ENCODE peak calls at places on chromosome 7, in four cellular contexts. One of them, this sample, is unnamed. For H3K9me3, the result is how much of the 10 kb centered on the place peaks cover.

GRCh38 chr7:121547341-121548092 is 151.4 kb upstream of the FAM3C start:
- DNase-seq in right lobe of liver: no peak
- DNase-seq in fibroblast of lung: peak
- DNase-seq in upper lobe of right lung: no peak
- DNase-seq in this sample: no peak

GRCh38 chr7:9488555-9488954 is 1055.1 kb downstream of the NXPH1 start:
- DNase-seq in right lobe of liver: no peak
- DNase-seq in fibroblast of lung: peak
- DNase-seq in upper lobe of right lung: no peak
- DNase-seq in this sample: no peak

GRCh38 chr7:18030758-18031157 is 3.1 kb upstream of the PRPS1L1 start:
- DNase-seq in right lobe of liver: no peak
- DNase-seq in fibroblast of lung: no peak
- DNase-seq in upper lobe of right lung: no peak
- DNase-seq in this sample: no peak

GRCh38 chr7:92765725-92766124 is 70.6 kb downstream of the CDK6 start:
- DNase-seq in right lobe of liver: no peak
- DNase-seq in fibroblast of lung: peak
- DNase-seq in upper lobe of right lung: no peak
- DNase-seq in this sample: peak

GRCh38 chr7:68176974-68177373 is 1180.3 kb downstream of the TYW1 start:
- DNase-seq in right lobe of liver: peak
- DNase-seq in fibroblast of lung: peak
- DNase-seq in upper lobe of right lung: no peak
- DNase-seq in this sample: no peak

GRCh38 chr7:23347682-23348180 is 48.6 kb downstream of the MALSU1 start:
- DNase-seq in right lobe of liver: no peak
- DNase-seq in fibroblast of lung: peak
- DNase-seq in upper lobe of right lung: no peak
- DNase-seq in this sample: no peak

GRCh38 chr7:51027256-51028127 is 244.8 kb upstream of the GRB10 start:
- DNase-seq in right lobe of liver: peak
- DNase-seq in fibroblast of lung: no peak
- DNase-seq in upper lobe of right lung: peak
- DNase-seq in this sample: no peak

GRCh38 chr7:42197391-42197790 is 39.6 kb downstream of the GLI3 start:
- DNase-seq in right lobe of liver: no peak
- DNase-seq in fibroblast of lung: peak
- DNase-seq in upper lobe of right lung: no peak
- DNase-seq in this sample: no peak

GRCh38 chr7:106752345-106752744 is 91.4 kb upstream of the CCDC71L start:
- DNase-seq in right lobe of liver: no peak
- DNase-seq in fibroblast of lung: no peak
- DNase-seq in upper lobe of right lung: no peak
- DNase-seq in this sample: no peak

GRCh38 chr7:158094671-158095256 is 492.9 kb downstream of the PTPRN2 start:
- DNase-seq in right lobe of liver: peak
- DNase-seq in fibroblast of lung: no peak
- DNase-seq in upper lobe of right lung: peak
- DNase-seq in this sample: no peak

GRCh38 chr7:158096582-158096981 is 491.0 kb downstream of the PTPRN2 start:
- DNase-seq in right lobe of liver: peak
- DNase-seq in fibroblast of lung: no peak
- DNase-seq in upper lobe of right lung: no peak
- DNase-seq in this sample: peak

GRCh38 chr7:158094046-158094445 is 493.6 kb downstream of the PTPRN2 start:
- DNase-seq in right lobe of liver: peak
- DNase-seq in fibroblast of lung: no peak
- DNase-seq in upper lobe of right lung: no peak
- DNase-seq in this sample: no peak

GRCh38 chr7:158097106-158097505 is 490.5 kb downstream of the PTPRN2 start:
- DNase-seq in right lobe of liver: peak
- DNase-seq in fibroblast of lung: no peak
- DNase-seq in upper lobe of right lung: no peak
- DNase-seq in this sample: no peak

DNA sequence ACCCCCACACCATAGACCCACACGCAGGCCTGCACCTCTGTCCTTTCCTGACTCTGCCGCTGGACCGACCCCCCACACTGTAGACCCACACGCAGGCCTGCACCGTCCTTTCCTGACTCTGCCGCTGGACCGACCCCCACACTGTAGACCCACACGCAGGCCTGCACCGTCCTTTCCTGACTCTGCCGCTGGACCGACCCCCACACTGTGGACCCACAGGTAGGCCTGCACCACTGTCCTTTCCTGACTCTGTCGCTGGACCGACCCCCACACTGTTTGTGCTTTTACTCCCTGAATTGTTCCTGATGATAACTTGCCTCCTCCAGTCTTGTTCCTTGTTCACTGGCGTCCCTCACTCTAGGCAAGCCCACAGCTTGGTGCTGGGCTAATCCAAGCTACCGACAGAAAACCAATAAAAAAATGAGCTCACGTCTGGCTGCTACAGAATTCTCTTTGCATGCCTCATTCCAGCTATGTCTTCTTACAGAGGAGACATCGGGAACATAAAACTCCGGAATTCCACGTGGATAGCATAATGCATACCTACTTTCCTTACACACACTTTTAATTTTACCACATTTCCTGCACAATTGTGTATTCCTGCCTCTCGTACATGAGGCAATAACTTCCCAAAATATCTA is 494.3 kb downstream of the PTPRN2 start:
- DNase-seq in right lobe of liver: peak
- DNase-seq in fibroblast of lung: no peak
- DNase-seq in upper lobe of right lung: peak
- DNase-seq in this sample: no peak
- H3K9me3 ChIP-seq in right lobe of liver: under half
- H3K9me3 ChIP-seq in fibroblast of lung: under half
- H3K9me3 ChIP-seq in upper lobe of right lung: under half
- H3K9me3 ChIP-seq in this sample: under half

GRCh38 chr7:47535704-47536628 is 45.9 kb downstream of the TNS3 start:
- DNase-seq in right lobe of liver: peak
- DNase-seq in fibroblast of lung: no peak
- DNase-seq in upper lobe of right lung: no peak
- DNase-seq in this sample: no peak
- H3K27ac ChIP-seq in right lobe of liver: peak
- H3K27ac ChIP-seq in fibroblast of lung: no peak
- H3K27ac ChIP-seq in upper lobe of right lung: peak
- H3K27ac ChIP-seq in this sample: peak

DNA sequence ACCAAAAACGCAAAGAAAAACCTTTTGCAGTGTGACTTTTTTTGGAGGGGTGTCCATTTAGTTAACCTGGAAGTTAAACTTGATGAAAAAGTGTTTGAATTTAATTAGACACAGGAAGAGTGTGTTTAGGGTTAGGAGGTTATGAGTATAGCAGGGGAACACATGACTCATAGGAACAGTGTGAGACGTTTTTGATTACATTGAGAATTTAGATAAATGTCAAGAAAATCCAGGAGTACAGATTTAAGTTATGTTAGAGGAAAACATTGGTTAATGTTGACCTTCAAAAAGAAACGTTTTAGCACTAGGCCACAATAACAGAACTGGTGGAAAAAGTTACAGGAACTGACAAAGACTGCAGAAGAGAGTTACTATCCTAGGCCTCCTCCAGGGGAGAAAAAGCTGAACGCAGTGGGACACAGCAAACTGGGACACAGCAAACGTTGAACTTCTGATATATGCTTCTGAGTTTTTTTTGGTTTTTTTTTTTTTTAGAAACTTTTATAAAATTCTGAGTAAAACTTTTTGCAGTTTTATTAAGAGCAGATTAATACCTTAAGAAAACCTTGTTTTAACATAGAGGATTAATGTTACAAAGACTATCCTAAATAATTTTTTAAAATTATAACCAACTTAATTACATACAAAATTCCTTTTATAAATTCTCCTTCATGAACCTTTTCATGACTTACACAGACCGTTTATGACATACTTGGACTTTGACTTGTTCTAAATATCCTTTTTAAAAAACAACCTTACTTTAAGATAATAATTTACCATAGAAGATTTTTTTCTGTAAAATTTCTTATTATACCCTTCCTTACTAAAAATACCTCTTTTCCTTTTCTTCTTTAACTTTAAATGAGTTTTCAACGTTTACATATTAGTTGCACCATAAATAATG is 22.2 kb downstream of the LANCL2 start:
- DNase-seq in right lobe of liver: no peak
- DNase-seq in fibroblast of lung: peak
- DNase-seq in upper lobe of right lung: no peak
- DNase-seq in this sample: no peak
- H3K9me3 ChIP-seq in right lobe of liver: under half
- H3K9me3 ChIP-seq in fibroblast of lung: under half
- H3K9me3 ChIP-seq in upper lobe of right lung: under half
- H3K9me3 ChIP-seq in this sample: under half

DNA sequence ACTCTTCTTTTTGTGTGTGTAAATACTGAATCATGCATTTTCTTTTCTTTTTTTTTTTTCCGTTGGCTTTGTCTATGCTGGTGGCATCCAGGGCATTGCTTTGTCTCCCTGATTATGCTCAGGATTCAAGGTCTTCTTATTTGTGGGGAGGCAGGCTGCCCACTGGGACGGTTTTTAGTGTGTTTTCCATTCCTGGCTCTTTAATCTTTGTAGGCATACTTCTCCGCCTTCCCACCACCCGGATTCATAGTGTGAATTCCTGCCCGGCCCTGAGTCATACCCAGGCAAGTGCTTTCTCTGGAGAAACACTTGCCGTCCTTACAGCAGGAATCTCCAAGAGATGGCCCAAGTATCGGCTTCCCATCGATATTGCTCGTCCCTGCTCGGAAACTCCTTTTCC is 5.2 kb downstream of the ZNF655 start:
- DNase-seq in right lobe of liver: no peak
- DNase-seq in fibroblast of lung: peak
- DNase-seq in upper lobe of right lung: no peak
- DNase-seq in this sample: peak
- H3K27ac ChIP-seq in right lobe of liver: no peak
- H3K27ac ChIP-seq in fibroblast of lung: peak
- H3K27ac ChIP-seq in upper lobe of right lung: no peak
- H3K27ac ChIP-seq in this sample: peak

GRCh38 chr7:117902314-117902889 is 29.2 kb upstream of the CTTNBP2 start:
- DNase-seq in right lobe of liver: no peak
- DNase-seq in fibroblast of lung: no peak
- DNase-seq in upper lobe of right lung: no peak
- DNase-seq in this sample: no peak

GRCh38 chr7:117907058-117907633 is 33.9 kb upstream of the CTTNBP2 start:
- DNase-seq in right lobe of liver: no peak
- DNase-seq in fibroblast of lung: no peak
- DNase-seq in upper lobe of right lung: no peak
- DNase-seq in this sample: no peak

GRCh38 chr7:117912421-117912820 is 39.2 kb upstream of the CTTNBP2 start:
- DNase-seq in right lobe of liver: no peak
- DNase-seq in fibroblast of lung: no peak
- DNase-seq in upper lobe of right lung: no peak
- DNase-seq in this sample: no peak

DNA sequence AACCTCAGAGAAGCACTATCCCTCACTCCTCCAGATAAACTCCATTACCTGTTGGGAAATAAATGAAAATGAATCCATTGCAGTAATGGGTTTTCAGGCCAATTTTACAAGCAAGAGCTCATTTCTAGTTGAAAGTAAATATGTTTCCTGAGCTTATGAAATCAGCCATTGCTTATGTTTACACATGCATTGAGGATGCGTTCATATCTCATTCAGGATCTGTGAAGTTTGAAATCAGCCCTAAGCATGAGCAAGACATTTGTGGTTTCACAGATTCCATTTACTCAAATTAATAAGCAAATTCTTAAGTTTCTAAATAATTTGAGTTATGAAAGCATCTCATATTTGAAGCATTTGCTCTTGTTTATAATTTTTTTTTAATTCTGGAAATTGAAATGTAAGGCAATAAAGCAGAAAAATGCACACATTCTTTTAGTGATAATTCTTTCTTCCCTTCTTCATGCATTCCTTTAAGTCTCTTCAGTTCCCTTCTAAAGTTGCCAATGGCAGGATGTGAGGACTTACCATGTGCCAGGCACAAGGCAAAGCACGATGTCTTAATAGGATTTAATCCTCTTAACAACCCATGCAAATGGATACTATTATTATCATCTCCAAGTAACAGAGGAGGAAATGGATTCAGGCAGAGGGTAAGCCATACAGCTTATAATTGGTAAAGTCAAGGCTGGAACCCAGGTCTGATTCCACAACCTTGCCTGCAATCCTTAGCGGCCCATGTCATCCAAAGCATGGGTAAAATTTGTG is 35.0 kb upstream of the CTTNBP2 start:
- DNase-seq in right lobe of liver: no peak
- DNase-seq in fibroblast of lung: no peak
- DNase-seq in upper lobe of right lung: no peak
- DNase-seq in this sample: no peak
- H3K9me3 ChIP-seq in right lobe of liver: under half
- H3K9me3 ChIP-seq in fibroblast of lung: under half
- H3K9me3 ChIP-seq in upper lobe of right lung: under half
- H3K9me3 ChIP-seq in this sample: under half

GRCh38 chr7:137935849-137936508 is 65.9 kb downstream of the CREB3L2 start:
- DNase-seq in right lobe of liver: peak
- DNase-seq in fibroblast of lung: no peak
- DNase-seq in upper lobe of right lung: no peak
- DNase-seq in this sample: no peak

GRCh38 chr7:137934176-137934826 is 67.6 kb downstream of the CREB3L2 start:
- DNase-seq in right lobe of liver: no peak
- DNase-seq in fibroblast of lung: no peak
- DNase-seq in upper lobe of right lung: no peak
- DNase-seq in this sample: no peak

GRCh38 chr7:137937202-137937560 is 64.7 kb downstream of the CREB3L2 start:
- DNase-seq in right lobe of liver: no peak
- DNase-seq in fibroblast of lung: peak
- DNase-seq in upper lobe of right lung: no peak
- DNase-seq in this sample: no peak

GRCh38 chr7:137934941-137935848 is 66.7 kb downstream of the CREB3L2 start:
- DNase-seq in right lobe of liver: no peak
- DNase-seq in fibroblast of lung: no peak
- DNase-seq in upper lobe of right lung: no peak
- DNase-seq in this sample: no peak

DNA sequence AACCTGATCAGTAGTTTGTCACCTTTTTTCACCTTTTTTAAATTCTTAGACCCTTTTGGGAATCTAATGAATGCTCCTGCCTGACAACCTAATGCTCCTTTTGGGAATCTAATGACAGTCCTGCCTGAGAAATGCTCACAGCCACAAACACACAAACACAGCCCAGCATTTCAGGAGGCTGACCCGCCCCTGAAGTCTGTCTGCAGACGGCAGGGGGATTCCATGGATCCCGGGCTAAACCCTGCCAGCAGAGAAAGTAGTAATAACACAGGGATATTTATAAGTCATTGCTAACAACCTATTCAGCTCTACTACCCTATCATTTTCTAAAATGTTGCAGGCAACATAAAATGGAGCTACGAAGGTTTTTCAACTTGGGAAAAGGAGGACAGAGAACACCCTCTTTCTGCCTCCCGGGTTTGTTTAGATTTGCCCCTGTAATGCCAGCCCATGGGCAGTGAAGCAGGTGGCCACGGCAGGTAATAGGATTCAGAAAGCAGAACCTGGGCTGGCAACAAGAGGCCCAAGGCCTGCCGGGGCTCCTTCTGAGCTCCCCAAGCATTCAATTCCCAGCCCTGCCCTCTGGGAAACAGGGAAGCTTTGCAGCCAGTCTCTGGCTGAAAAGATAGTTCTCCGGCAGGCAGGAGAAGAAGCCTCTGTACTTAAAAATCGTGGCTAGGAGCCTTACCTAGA is 65.2 kb downstream of the CREB3L2 start:
- DNase-seq in right lobe of liver: no peak
- DNase-seq in fibroblast of lung: no peak
- DNase-seq in upper lobe of right lung: no peak
- DNase-seq in this sample: no peak
- H3K27ac ChIP-seq in right lobe of liver: no peak
- H3K27ac ChIP-seq in fibroblast of lung: peak
- H3K27ac ChIP-seq in upper lobe of right lung: peak
- H3K27ac ChIP-seq in this sample: peak

GRCh38 chr7:125877251-125877650 is 947.6 kb upstream of the POT1 start:
- DNase-seq in right lobe of liver: no peak
- DNase-seq in fibroblast of lung: no peak
- DNase-seq in upper lobe of right lung: no peak
- DNase-seq in this sample: no peak
- H3K9me3 ChIP-seq in right lobe of liver: under half
- H3K9me3 ChIP-seq in fibroblast of lung: under half
- H3K9me3 ChIP-seq in upper lobe of right lung: under half
- H3K9me3 ChIP-seq in this sample: under half

This sample was measured in RWPE2.